ENCODE peak calls at places on chromosomes 7 and 10, in seven cellular contexts. S is stomach, V is fibroblast of lung, G is esophagus squamous epithelium, U is testis, Z is Peyer's patch, K is kidney. T is an unnamed sample. For H3K4me1, the result is how much of the 10 kb centered on the place peaks cover.

GRCh38 chr10:62036186-62037081 is 134.9 kb downstream of the ARID5B start:
- DNase-seq in S (no peak), V (no peak), G (no peak), U (no peak), Z (no peak), K (no peak), T (no peak)

GRCh38 chr7:44291066-44291732 is 34.2 kb downstream of the CAMK2B start:
- DNase-seq in S (peak), V (peak), G (no peak), U (peak), Z (no peak), K (peak), T (no peak)

GRCh38 chr10:31677198-31678138 is 251.2 kb downstream of the ARHGAP12 start:
- DNase-seq in S (no peak), V (no peak), G (no peak), U (no peak), Z (no peak), K (no peak), T (no peak)

GRCh38 chr7:157058026-157058425 is 47.6 kb upstream of the MNX1 start:
- DNase-seq in S (no peak), V (no peak), G (no peak), U (no peak), Z (no peak), K (no peak), T (no peak)

GRCh38 chr7:40199076-40199802 is 64.4 kb downstream of the SUGCT start:
- DNase-seq in S (no peak), V (peak), G (no peak), U (no peak), Z (no peak), K (no peak), T (no peak)

GRCh38 chr7:158710651-158711102 is 6.1 kb upstream of the NCAPG2 start:
- DNase-seq in S (no peak), V (peak), G (no peak), U (no peak), Z (no peak), K (no peak), T (peak)

GRCh38 chr10:11858093-11858492 is 34.9 kb downstream of the PROSER2 start:
- DNase-seq in S (no peak), V (no peak), G (no peak), U (no peak), Z (no peak), K (no peak), T (no peak)

GRCh38 chr7:69395072-69395714 is 203.1 kb upstream of the AUTS2 start:
- DNase-seq in S (no peak), V (peak), G (no peak), U (no peak), Z (no peak), K (no peak), T (no peak)

GRCh38 chr10:45809829-45810228 is 37.5 kb downstream of the AGAP4 start:
- DNase-seq in S (no peak), V (peak), G (no peak), U (no peak), Z (no peak), K (no peak), T (no peak)

GRCh38 chr7:99392659-99393362 is 15.6 kb downstream of the PDAP1 start:
- DNase-seq in S (peak), V (peak), G (no peak), U (peak), Z (peak), K (peak), T (peak)

GRCh38 chr7:128236924-128237586 is 4.0 kb upstream of the LEP start:
- DNase-seq in S (no peak), V (peak), G (no peak), U (no peak), Z (no peak), K (no peak), T (no peak)

GRCh38 chr10:110512461-110513187 is 14.9 kb downstream of the DUSP5 start:
- DNase-seq in S (no peak), V (peak), G (no peak), U (no peak), Z (no peak), K (no peak), T (no peak)

GRCh38 chr10:119131512-119132240 is 27.8 kb downstream of the DENND10 start:
- DNase-seq in S (no peak), V (peak), G (no peak), U (no peak), Z (peak), K (no peak), T (peak)

GRCh38 chr7:150927157-150927953 is 50.8 kb downstream of the KCNH2 start:
- DNase-seq in S (no peak), V (no peak), G (no peak), U (no peak), Z (no peak), K (no peak), T (no peak)

GRCh38 chr7:36045830-36046341 is 107.2 kb upstream of the EEPD1 start:
- DNase-seq in S (no peak), V (no peak), G (no peak), U (no peak), Z (no peak), K (no peak), T (no peak)

GRCh38 chr7:85621286-85621685 is 434.4 kb upstream of the SEMA3D start:
- DNase-seq in S (no peak), V (no peak), G (no peak), U (no peak), Z (no peak), K (no peak), T (no peak)

GRCh38 chr10:117746541-117747195 is 204.1 kb downstream of the EMX2 start:
- DNase-seq in S (no peak), V (no peak), G (no peak), U (no peak), Z (no peak), K (no peak), T (no peak)

GRCh38 chr10:54159924-54160323 is 641.1 kb downstream of the PCDH15 start:
- DNase-seq in S (no peak), V (no peak), G (no peak), U (no peak), Z (no peak), K (no peak), T (no peak)

GRCh38 chr7:37694208-37695080 is 10.9 kb downstream of the GPR141 start:
- DNase-seq in S (no peak), V (no peak), G (no peak), U (no peak), Z (no peak), K (no peak), T (no peak)

GRCh38 chr10:50577681-50578350 is 45.9 kb downstream of the SGMS1 start:
- DNase-seq in S (peak), V (peak), G (no peak), U (peak), Z (no peak), K (no peak), T (no peak)

GRCh38 chr10:59181668-59182067 is 5.2 kb downstream of the PHYHIPL start:
- DNase-seq in S (no peak), V (peak), G (no peak), U (peak), Z (no peak), K (no peak), T (no peak)

GRCh38 chr10:7534480-7534852 is 123.6 kb upstream of the SFMBT2 start:
- DNase-seq in S (no peak), V (no peak), G (no peak), U (no peak), Z (no peak), K (no peak), T (no peak)

GRCh38 chr7:95601324-95601723 is 5.0 kb upstream of the PDK4 start:
- DNase-seq in S (no peak), V (no peak), G (no peak), U (no peak), Z (no peak), K (no peak), T (no peak)

GRCh38 chr7:27825890-27826289 is 85.9 kb downstream of the TAX1BP1 start:
- DNase-seq in S (no peak), V (no peak), G (no peak), U (no peak), Z (no peak), K (no peak), T (no peak)

GRCh38 chr10:122323941-122324675 is 50.4 kb upstream of the PLEKHA1 start:
- DNase-seq in S (no peak), V (no peak), G (no peak), U (no peak), Z (no peak), K (no peak), T (no peak)

GRCh38 chr10:72275351-72276012 is 1.8 kb downstream of the DDIT4 start:
- DNase-seq in S (no peak), V (peak), G (no peak), U (no peak), Z (no peak), K (peak), T (no peak)

GRCh38 chr10:2610946-2611345 is 456.4 kb upstream of the PFKP start:
- DNase-seq in S (no peak), V (no peak), G (no peak), U (no peak), Z (no peak), K (no peak), T (no peak)

GRCh38 chr10:114962441-114962840 is 24.4 kb downstream of the TRUB1 start:
- DNase-seq in S (no peak), V (no peak), G (no peak), U (no peak), Z (no peak), K (no peak), T (no peak)

GRCh38 chr7:98051118-98051744 is 55.4 kb upstream of the LMTK2 start:
- DNase-seq in S (peak), V (no peak), G (no peak), U (peak), Z (peak), K (no peak), T (peak)

GRCh38 chr10:62805139-62806092 is 896 bp downstream of the ADO start:
- DNase-seq in S (no peak), V (peak), G (no peak), U (peak), Z (peak), K (peak), T (peak)

GRCh38 chr7:29345590-29345989 is 151.0 kb downstream of the CHN2 start:
- DNase-seq in S (peak), V (peak), G (no peak), U (peak), Z (no peak), K (no peak), T (no peak)

GRCh38 chr10:65358565-65358964 is 1567.3 kb upstream of the LRRTM3 start:
- DNase-seq in S (no peak), V (peak), G (no peak), U (peak), Z (no peak), K (no peak), T (no peak)

GRCh38 chr10:70430489-70431445 is 10.7 kb downstream of the NODAL start:
- DNase-seq in S (peak), V (peak), G (no peak), U (peak), Z (no peak), K (no peak), T (no peak)

GRCh38 chr10:68406815-68407585 is at the start of gene RUFY2:
- DNase-seq in S (peak), V (peak), G (no peak), U (peak), Z (peak), K (peak), T (peak)

GRCh38 chr7:2732959-2733584 is 45.1 kb downstream of the AMZ1 start:
- DNase-seq in S (peak), V (peak), G (no peak), U (peak), Z (peak), K (peak), T (no peak)

GRCh38 chr10:69645751-69646687 is 16.0 kb downstream of the FAM241B start:
- DNase-seq in S (no peak), V (no peak), G (no peak), U (no peak), Z (no peak), K (peak), T (no peak)

GRCh38 chr7:149228831-149229471 is 10.5 kb upstream of the ZNF212 start:
- DNase-seq in S (no peak), V (no peak), G (no peak), U (no peak), Z (no peak), K (no peak), T (no peak)

GRCh38 chr7:34842782-34843181 is 184.8 kb downstream of the NPSR1 start:
- DNase-seq in S (no peak), V (no peak), G (no peak), U (no peak), Z (no peak), K (no peak), T (no peak)

GRCh38 chr10:46557319-46558140 is 1.1 kb upstream of the GPRIN2 start:
- DNase-seq in S (peak), V (no peak), G (no peak), U (peak), Z (peak), K (peak), T (no peak)

DNA sequence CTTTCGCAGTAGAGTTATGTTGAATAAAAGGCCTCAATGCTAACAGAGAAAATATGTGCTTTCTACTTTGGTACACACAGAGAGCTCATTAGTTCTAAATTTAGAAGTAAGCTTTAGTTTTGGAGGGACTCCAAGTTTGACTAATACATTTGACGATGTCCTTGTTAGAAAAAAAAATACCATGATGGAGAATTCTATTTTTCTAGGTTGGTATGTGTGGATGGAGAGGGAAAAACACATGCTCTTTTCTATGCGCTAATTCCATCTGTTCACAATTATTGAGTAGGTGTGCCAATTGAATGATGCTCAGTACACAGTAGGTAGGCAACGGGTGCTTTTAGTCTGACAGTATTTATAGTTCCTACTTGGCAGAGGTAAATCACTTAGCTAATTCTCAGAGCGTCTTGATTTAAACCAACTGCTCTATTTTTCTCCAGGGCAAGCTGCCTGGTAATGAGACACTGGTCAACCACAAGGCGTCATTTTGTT is 327.2 kb upstream of the AKR1E2 start:
- DNase-seq in S (no peak), V (peak), G (no peak), U (no peak), Z (no peak), K (no peak), T (no peak)
- H3K4me1 ChIP-seq in S (under half), V (under half), G (under half), U (under half), Z (under half), K (under half), T (under half)

GRCh38 chr10:116324227-116324950 is at the start of gene CCDC172:
- DNase-seq in S (no peak), V (no peak), G (no peak), U (peak), Z (no peak), K (peak), T (no peak)
- H3K27ac ChIP-seq in S (no peak), V (no peak), G (no peak), U (no peak), Z (no peak), K (no peak), T (no peak)

GRCh38 chr10:29586509-29586908 is 48.3 kb downstream of the SVIL start:
- DNase-seq in S (no peak), V (no peak), G (no peak), U (no peak), Z (no peak), K (no peak), T (no peak)
- H3K4me1 ChIP-seq in S (under half), V (under half), G (half or more), U (under half), Z (under half), K (under half), T (under half)

GRCh38 chr7:47273974-47274766 is 307.7 kb downstream of the TNS3 start:
- DNase-seq in S (no peak), V (no peak), G (no peak), U (no peak), Z (no peak), K (no peak), T (no peak)
- H3K27ac ChIP-seq in S (no peak), V (no peak), G (no peak), U (no peak), Z (no peak), K (no peak), T (no peak)

GRCh38 chr10:124550305-124551034 is 88.8 kb downstream of the LHPP start:
- DNase-seq in S (no peak), V (no peak), G (no peak), U (no peak), Z (peak), K (no peak), T (no peak)
- H3K4me1 ChIP-seq in S (under half), V (under half), G (under half), U (under half), Z (under half), K (under half), T (under half)

GRCh38 chr10:104318810-104319684 is 19.2 kb downstream of the ITPRIP start:
- DNase-seq in S (no peak), V (peak), G (no peak), U (peak), Z (no peak), K (peak), T (no peak)
- H3K27ac ChIP-seq in S (peak), V (peak), G (peak), U (peak), Z (no peak), K (no peak), T (no peak)

DNA sequence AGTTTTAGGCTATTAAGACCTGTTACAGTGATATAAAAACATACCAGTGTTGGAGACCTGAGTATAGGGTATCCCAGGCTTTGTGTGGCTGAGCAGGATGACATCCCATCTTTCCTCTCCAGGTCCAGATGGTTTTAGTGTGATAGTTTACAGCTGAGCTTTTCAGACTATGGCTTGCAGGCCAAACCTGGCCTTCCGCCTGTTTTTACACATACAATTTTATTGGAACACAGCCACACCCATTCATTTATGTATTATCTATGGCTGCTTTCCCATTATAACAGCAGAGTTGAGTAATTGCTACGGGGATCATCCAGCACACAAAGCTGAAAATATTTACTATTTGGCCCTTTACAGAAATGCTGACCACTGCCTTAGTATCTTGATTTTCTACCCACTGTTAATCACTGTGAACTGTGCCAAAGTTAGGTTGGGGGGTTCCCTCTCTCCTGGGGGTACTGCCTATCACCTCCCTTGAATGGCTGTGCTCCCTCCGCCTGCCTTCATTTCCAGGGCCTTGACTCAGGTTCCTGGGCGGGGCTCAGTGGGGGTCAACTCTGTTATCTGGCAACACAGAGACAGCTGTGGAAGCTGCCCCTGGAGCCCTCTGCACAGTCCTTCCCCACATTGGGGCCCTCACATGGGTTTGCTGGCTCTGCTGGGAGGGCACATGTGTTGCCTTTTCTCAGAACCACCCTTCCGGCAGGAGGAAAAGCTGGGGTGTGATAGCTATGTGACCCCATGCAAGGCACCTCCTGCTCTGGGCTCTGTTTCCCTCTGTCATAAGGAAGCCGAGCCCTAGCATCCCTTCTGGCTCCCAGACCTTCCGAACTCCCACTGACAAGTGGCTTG is 40.3 kb upstream of the SH2D4B start:
- DNase-seq in S (peak), V (peak), G (no peak), U (no peak), Z (no peak), K (no peak), T (peak)
- H3K4me1 ChIP-seq in S (half or more), V (under half), G (half or more), U (half or more), Z (half or more), K (half or more), T (half or more)

DNA sequence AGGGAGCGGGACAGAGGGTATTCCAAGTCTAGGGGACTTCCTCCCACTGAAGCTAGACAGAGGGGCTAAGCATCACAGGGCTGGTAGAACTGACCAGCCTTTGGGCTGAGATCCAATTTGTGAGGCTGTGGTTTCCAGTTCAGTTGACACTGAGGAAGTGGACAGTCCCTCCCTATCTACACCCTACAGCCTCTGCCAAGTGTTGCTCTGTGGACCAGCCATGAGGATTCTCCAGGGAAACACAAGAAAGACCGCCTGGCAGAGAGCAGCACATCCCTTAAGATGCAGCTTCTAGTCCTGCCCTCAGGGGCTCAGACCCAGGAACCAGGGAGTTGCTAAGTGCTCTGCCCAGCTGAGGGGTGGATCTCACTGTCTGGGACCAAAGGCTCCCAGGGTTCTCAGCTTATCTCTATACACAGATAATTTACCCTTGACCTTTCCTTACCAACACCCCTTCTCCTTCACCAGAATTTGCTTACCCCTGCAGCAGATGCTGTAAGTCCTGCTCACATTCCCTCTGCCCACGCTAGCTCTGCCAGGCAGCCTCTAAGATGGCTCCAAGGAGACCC is 252.0 kb downstream of the SKIDA1 start:
- DNase-seq in S (no peak), V (no peak), G (no peak), U (no peak), Z (no peak), K (no peak), T (no peak)
- H3K27ac ChIP-seq in S (no peak), V (no peak), G (no peak), U (no peak), Z (no peak), K (no peak), T (no peak)

GRCh38 chr7:5390918-5391317 is 32.7 kb downstream of the TNRC18 start:
- DNase-seq in S (no peak), V (no peak), G (no peak), U (no peak), Z (no peak), K (no peak), T (no peak)
- H3K4me1 ChIP-seq in S (under half), V (under half), G (under half), U (under half), Z (under half), K (under half), T (under half)

DNA sequence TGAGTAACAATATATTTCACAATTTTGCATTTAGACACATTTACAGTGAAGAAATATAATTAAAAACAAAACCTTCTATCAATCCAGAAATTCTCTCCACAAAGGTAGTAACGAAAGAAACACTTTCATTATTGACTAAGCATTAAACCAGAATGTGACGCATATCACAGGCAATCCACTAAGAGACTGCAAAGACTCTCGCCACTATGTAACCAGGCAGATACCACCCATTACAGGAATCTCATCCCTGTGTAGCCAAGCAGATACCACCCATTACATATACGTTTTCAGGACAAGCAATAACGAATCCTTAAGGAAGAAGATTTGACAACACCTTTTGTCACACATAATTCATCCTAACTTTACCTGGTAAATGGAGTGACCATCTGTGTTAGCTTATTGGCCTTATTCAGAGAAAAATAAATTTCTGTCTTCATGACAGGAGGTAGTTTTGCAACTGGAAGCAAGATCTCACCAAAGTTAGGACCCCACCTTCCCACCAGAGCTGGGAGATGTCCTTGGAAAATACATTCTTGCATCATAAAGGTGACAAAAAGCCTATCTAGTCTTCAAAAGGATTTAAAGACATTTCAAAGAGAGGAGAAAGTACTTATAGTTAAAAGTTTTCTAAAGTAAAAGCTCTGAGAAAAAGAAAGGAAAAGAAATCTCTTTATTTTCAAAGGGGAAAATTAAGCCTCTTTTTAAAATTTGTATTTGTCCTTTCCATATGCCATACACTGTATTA is 30.8 kb downstream of the LRRC17 start:
- DNase-seq in S (no peak), V (no peak), G (no peak), U (no peak), Z (no peak), K (no peak), T (no peak)
- H3K27ac ChIP-seq in S (no peak), V (no peak), G (no peak), U (no peak), Z (no peak), K (no peak), T (no peak)